ENCODE peak calls at places on chromosomes 12 and 14, in four cellular contexts. One of them, this sample, is unnamed.

GRCh38 chr12:16330554-16330953 is 16.9 kb upstream of the MGST1 start:
- DNase-seq in heart left ventricle: no peak
- DNase-seq in A549: no peak
- DNase-seq in IMR-90: no peak
- DNase-seq in this sample: no peak

GRCh38 chr12:29282452-29282851 is 98.5 kb downstream of the ERGIC2 start:
- DNase-seq in heart left ventricle: no peak
- DNase-seq in A549: no peak
- DNase-seq in IMR-90: no peak
- DNase-seq in this sample: no peak

GRCh38 chr12:55652352-55652751 is 15.7 kb downstream of the OR10P1 start:
- DNase-seq in heart left ventricle: no peak
- DNase-seq in A549: no peak
- DNase-seq in IMR-90: no peak
- DNase-seq in this sample: no peak

GRCh38 chr12:47636908-47637780 is 68.7 kb downstream of the RPAP3 start:
- DNase-seq in heart left ventricle: no peak
- DNase-seq in A549: peak
- DNase-seq in IMR-90: no peak
- DNase-seq in this sample: peak

GRCh38 chr12:56716933-56717880 is 7.9 kb downstream of the NACA start:
- DNase-seq in heart left ventricle: peak
- DNase-seq in A549: no peak
- DNase-seq in IMR-90: no peak
- DNase-seq in this sample: peak

GRCh38 chr14:105907276-105907675 is 380.9 kb downstream of the TMEM121 start:
- DNase-seq in heart left ventricle: no peak
- DNase-seq in A549: no peak
- DNase-seq in IMR-90: no peak
- DNase-seq in this sample: no peak

GRCh38 chr14:103280278-103280917 is 53.6 kb upstream of the EIF5 start:
- DNase-seq in heart left ventricle: no peak
- DNase-seq in A549: no peak
- DNase-seq in IMR-90: no peak
- DNase-seq in this sample: no peak

GRCh38 chr14:51566831-51567582 is 84.7 kb upstream of the FRMD6 start:
- DNase-seq in heart left ventricle: no peak
- DNase-seq in A549: no peak
- DNase-seq in IMR-90: no peak
- DNase-seq in this sample: no peak

GRCh38 chr14:81062816-81063215 is 107.4 kb downstream of the TSHR start:
- DNase-seq in heart left ventricle: no peak
- DNase-seq in A549: peak
- DNase-seq in IMR-90: peak
- DNase-seq in this sample: peak

GRCh38 chr12:131455218-131455506 is 255.7 kb upstream of the SFSWAP start:
- DNase-seq in heart left ventricle: no peak
- DNase-seq in A549: no peak
- DNase-seq in IMR-90: no peak
- DNase-seq in this sample: no peak

GRCh38 chr12:44696542-44696941 is 179.6 kb downstream of the NELL2 start:
- DNase-seq in heart left ventricle: no peak
- DNase-seq in A549: no peak
- DNase-seq in IMR-90: no peak
- DNase-seq in this sample: no peak

GRCh38 chr12:3172124-3173007 is 95.2 kb downstream of the TSPAN9 start:
- DNase-seq in heart left ventricle: no peak
- DNase-seq in A549: no peak
- DNase-seq in IMR-90: no peak
- DNase-seq in this sample: no peak

GRCh38 chr12:27751386-27752047 is 28.5 kb upstream of the KLHL42 start:
- DNase-seq in heart left ventricle: no peak
- DNase-seq in A549: peak
- DNase-seq in IMR-90: no peak
- DNase-seq in this sample: peak

GRCh38 chr12:82685721-82686222 is 934 bp upstream of the TMTC2 start:
- DNase-seq in heart left ventricle: peak
- DNase-seq in A549: peak
- DNase-seq in IMR-90: peak
- DNase-seq in this sample: peak

GRCh38 chr14:24137529-24138395 is 1.8 kb downstream of the PSME1 start:
- DNase-seq in heart left ventricle: no peak
- DNase-seq in A549: no peak
- DNase-seq in IMR-90: no peak
- DNase-seq in this sample: no peak

GRCh38 chr14:34593740-34594375 is 36.1 kb downstream of the SNX6 start:
- DNase-seq in heart left ventricle: no peak
- DNase-seq in A549: no peak
- DNase-seq in IMR-90: peak
- DNase-seq in this sample: no peak

GRCh38 chr12:52353766-52354165 is 13.5 kb downstream of the KRT85 start:
- DNase-seq in heart left ventricle: no peak
- DNase-seq in A549: no peak
- DNase-seq in IMR-90: no peak
- DNase-seq in this sample: no peak

GRCh38 chr14:51448831-51449665 is 202.7 kb upstream of the FRMD6 start:
- DNase-seq in heart left ventricle: peak
- DNase-seq in A549: no peak
- DNase-seq in IMR-90: peak
- DNase-seq in this sample: no peak

GRCh38 chr14:56422703-56423213 is 156.8 kb upstream of the TMEM260 start:
- DNase-seq in heart left ventricle: peak
- DNase-seq in A549: peak
- DNase-seq in IMR-90: peak
- DNase-seq in this sample: peak

GRCh38 chr14:74904623-74905503 is 18.2 kb downstream of the RPS6KL1 start:
- DNase-seq in heart left ventricle: no peak
- DNase-seq in A549: no peak
- DNase-seq in IMR-90: no peak
- DNase-seq in this sample: no peak
- TF ChIP-seq POLR2A in heart left ventricle: no peak
- TF ChIP-seq POLR2A in A549: no peak
- TF ChIP-seq POLR2A in IMR-90: no peak
- TF ChIP-seq POLR2A in this sample: no peak

GRCh38 chr12:85996280-85996679 is 122.2 kb downstream of the NTS start:
- DNase-seq in heart left ventricle: no peak
- DNase-seq in A549: no peak
- DNase-seq in IMR-90: no peak
- DNase-seq in this sample: no peak
- TF ChIP-seq POLR2A in heart left ventricle: no peak
- TF ChIP-seq POLR2A in A549: no peak
- TF ChIP-seq POLR2A in IMR-90: no peak
- TF ChIP-seq POLR2A in this sample: no peak

DNA sequence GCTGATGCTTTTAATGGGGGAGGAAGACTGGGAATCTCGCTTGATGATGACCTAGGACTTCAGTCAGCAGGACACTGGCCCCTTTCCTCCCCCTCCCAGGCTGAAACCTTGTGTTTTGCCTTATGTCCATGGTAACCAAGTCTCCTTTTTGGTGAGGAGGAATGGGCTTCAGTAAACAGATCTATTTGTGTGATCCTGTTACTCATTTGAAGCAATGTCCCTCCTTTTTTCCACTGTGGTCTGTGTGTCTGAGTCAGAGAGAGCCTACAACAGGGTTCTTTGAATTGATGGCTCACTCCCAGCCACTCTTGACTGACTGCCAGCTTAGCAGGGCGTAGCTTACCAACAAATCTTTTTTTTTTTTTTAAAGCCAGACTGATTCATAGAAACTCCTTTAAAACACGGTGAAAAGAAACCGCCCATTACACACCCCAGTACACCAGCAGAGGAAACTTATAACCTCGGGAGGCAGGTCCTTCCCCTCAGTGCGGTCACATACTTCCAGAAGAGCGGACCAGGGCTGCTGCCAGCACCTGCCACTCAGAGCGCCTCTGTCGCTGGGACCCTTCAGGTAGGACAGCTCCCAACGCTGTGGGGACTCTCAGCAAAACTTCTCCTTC is at the start of gene EMP1:
- DNase-seq in heart left ventricle: peak
- DNase-seq in A549: peak
- DNase-seq in IMR-90: peak
- DNase-seq in this sample: peak
- TF ChIP-seq POLR2A in heart left ventricle: no peak
- TF ChIP-seq POLR2A in A549: no peak
- TF ChIP-seq POLR2A in IMR-90: peak
- TF ChIP-seq POLR2A in this sample: no peak

GRCh38 chr14:77615231-77616132 is 955 bp downstream of the SPTLC2 start:
- DNase-seq in heart left ventricle: peak
- DNase-seq in A549: no peak
- DNase-seq in IMR-90: peak
- DNase-seq in this sample: peak

GRCh38 chr14:77613207-77613606 is 3.2 kb downstream of the SPTLC2 start:
- DNase-seq in heart left ventricle: no peak
- DNase-seq in A549: no peak
- DNase-seq in IMR-90: no peak
- DNase-seq in this sample: no peak

GRCh38 chr14:77616133-77616453 is 344 bp downstream of the SPTLC2 start:
- DNase-seq in heart left ventricle: no peak
- DNase-seq in A549: no peak
- DNase-seq in IMR-90: no peak
- DNase-seq in this sample: no peak

GRCh38 chr14:77618381-77618780 is 1.9 kb upstream of the SPTLC2 start:
- DNase-seq in heart left ventricle: no peak
- DNase-seq in A549: no peak
- DNase-seq in IMR-90: no peak
- DNase-seq in this sample: no peak

DNA sequence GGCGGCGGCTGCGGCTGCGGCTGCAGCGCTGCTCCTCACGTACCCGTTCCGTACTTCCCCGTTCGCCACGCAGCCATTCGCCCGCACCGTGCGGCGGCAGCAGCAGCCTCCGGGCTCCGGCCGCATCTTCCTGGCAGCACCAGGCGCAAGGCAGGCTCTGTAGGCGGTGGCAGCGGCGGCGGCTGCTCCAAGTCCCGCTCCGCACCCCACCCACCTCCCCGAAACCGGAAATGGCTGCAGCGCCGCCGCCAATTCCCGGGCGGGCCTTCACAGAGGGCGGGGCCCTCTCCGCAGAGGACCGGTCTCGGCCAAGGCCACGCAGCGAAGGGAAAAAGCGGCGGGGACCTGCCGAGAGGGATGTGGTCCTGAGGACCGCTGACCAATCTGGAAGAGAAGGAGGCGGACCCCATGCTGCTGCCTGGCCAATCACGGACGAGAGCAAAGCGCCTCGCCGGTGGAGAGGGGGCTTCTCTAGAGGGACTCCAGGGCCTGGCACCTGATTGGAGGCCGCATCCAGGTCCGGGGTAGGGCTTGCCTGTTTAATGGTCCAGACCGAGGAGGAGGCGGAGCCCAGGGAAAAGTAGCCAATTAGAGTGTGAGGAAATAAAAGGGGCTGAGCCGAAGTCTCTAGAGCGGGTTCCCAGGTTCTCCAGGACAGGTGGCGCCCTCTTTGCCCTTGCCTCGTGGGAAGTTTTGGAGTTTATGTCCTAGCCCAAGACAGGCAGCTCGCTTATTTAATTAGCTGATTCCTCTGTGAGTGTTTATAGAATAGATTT is at the start of gene SPTLC2:
- DNase-seq in heart left ventricle: peak
- DNase-seq in A549: peak
- DNase-seq in IMR-90: peak
- DNase-seq in this sample: peak
- TF ChIP-seq POLR2A in heart left ventricle: no peak
- TF ChIP-seq POLR2A in A549: peak
- TF ChIP-seq POLR2A in IMR-90: peak
- TF ChIP-seq POLR2A in this sample: peak

GRCh38 chr12:92466391-92467305 is 236.1 kb upstream of the PLEKHG7 start:
- DNase-seq in heart left ventricle: peak
- DNase-seq in A549: no peak
- DNase-seq in IMR-90: peak
- DNase-seq in this sample: no peak
- TF ChIP-seq POLR2A in heart left ventricle: no peak
- TF ChIP-seq POLR2A in A549: no peak
- TF ChIP-seq POLR2A in IMR-90: no peak
- TF ChIP-seq POLR2A in this sample: no peak

This sample was measured in erythroblast.